ENCODE peak calls at places on chromosomes 13 and 19, in nine cellular contexts. I is colonic mucosa; W is heart left ventricle; X is Peyer's patch; F is PC-3; Z is adrenal gland; S is CD4-positive, CD25-positive, alpha-beta regulatory T cell; U is dorsolateral prefrontal cortex; Y is A549. T is an unnamed sample.

GRCh38 chr13:29165840-29166239 is 345.7 kb downstream of the MTUS2 start:
- DNase-seq in I (no peak), W (no peak), X (no peak), F (no peak), Z (no peak), S (no peak), U (no peak), Y (no peak), T (no peak)

GRCh38 chr13:48749699-48750473 is 96.2 kb downstream of the CYSLTR2 start:
- DNase-seq in I (peak; percentile 71), W (peak; percentile 74), X (peak; percentile 53), F (peak; percentile 98), Z (peak; percentile 97), S (peak; percentile 75), U (peak; percentile 83), Y (peak; percentile 90), T (peak; percentile 95)

GRCh38 chr19:2337329-2337707 is 8.8 kb downstream of the SPPL2B start:
- DNase-seq in I (no peak), W (no peak), X (no peak), F (no peak), Z (peak; percentile 49), S (no peak), U (peak; percentile 75), Y (no peak), T (no peak)

GRCh38 chr13:112877496-112877895 is 91.5 kb upstream of the MCF2L start:
- DNase-seq in I (no peak), W (no peak), X (no peak), F (no peak), Z (no peak), S (no peak), U (peak; percentile 25), Y (no peak), T (no peak)

GRCh38 chr19:48154003-48154402 is 16.1 kb downstream of the LIG1 start:
- DNase-seq in I (no peak), W (no peak), X (no peak), F (no peak), Z (no peak), S (no peak), U (no peak), Y (no peak), T (no peak)

GRCh38 chr13:106138620-106139019 is 396.8 kb downstream of the EFNB2 start:
- DNase-seq in I (no peak), W (no peak), X (no peak), F (no peak), Z (no peak), S (no peak), U (no peak), Y (no peak), T (no peak)

GRCh38 chr13:84962141-84962750 is 837.0 kb downstream of the SLITRK6 start:
- DNase-seq in I (no peak), W (no peak), X (no peak), F (no peak), Z (no peak), S (no peak), U (no peak), Y (no peak), T (no peak)

GRCh38 chr19:53896682-53897081 is 12.4 kb upstream of the CACNG7 start:
- DNase-seq in I (no peak), W (no peak), X (no peak), F (no peak), Z (no peak), S (no peak), U (no peak), Y (no peak), T (no peak)

GRCh38 chr19:53608381-53608780 is 23.4 kb upstream of the DPRX start:
- DNase-seq in I (no peak), W (no peak), X (no peak), F (no peak), Z (no peak), S (no peak), U (no peak), Y (no peak), T (no peak)

GRCh38 chr13:19818223-19818842 is 35.6 kb upstream of the PSPC1 start:
- DNase-seq in I (peak; percentile 42), W (no peak), X (no peak), F (peak; percentile 25), Z (no peak), S (peak; percentile 47), U (no peak), Y (peak; percentile 67), T (no peak)

GRCh38 chr13:37636701-37637100 is 38.1 kb upstream of the POSTN start:
- DNase-seq in I (no peak), W (no peak), X (no peak), F (no peak), Z (no peak), S (no peak), U (no peak), Y (no peak), T (no peak)

GRCh38 chr13:37642201-37642600 is 43.6 kb upstream of the POSTN start:
- DNase-seq in I (no peak), W (no peak), X (no peak), F (no peak), Z (no peak), S (no peak), U (no peak), Y (no peak), T (no peak)

GRCh38 chr13:37645181-37645580 is 46.6 kb upstream of the POSTN start:
- DNase-seq in I (no peak), W (no peak), X (no peak), F (no peak), Z (no peak), S (no peak), U (no peak), Y (no peak), T (no peak)

DNA sequence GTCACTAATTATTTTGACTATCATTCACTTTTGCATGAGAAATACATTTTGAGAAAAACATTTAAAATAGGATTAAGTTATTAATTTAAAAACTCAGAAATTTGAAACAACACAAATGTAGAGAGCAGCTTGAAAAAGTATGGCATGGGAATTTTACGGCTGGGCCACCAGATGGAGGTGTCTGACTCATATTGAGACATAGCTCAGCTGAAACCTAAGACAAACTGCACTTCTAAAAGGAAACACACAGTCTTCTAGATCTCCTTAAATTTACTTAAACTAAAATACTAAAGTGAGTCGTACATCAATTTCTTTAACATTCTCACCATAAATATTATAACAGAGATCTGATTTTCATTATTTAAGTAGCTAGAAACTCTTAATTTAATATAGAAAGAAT is 41.9 kb upstream of the POSTN start:
- DNase-seq in I (no peak), W (no peak), X (no peak), F (peak; percentile 58), Z (no peak), S (no peak), U (no peak), Y (peak; percentile 42), T (peak; percentile 16)
- H3K27ac ChIP-seq in I (no peak overlapping the region), W (no peak overlapping the region), X (no peak overlapping the region), F (no peak overlapping the region), Z (no peak overlapping the region), S (no peak overlapping the region), U (no peak overlapping the region), Y (no peak overlapping the region), T (no peak overlapping the region)

DNA sequence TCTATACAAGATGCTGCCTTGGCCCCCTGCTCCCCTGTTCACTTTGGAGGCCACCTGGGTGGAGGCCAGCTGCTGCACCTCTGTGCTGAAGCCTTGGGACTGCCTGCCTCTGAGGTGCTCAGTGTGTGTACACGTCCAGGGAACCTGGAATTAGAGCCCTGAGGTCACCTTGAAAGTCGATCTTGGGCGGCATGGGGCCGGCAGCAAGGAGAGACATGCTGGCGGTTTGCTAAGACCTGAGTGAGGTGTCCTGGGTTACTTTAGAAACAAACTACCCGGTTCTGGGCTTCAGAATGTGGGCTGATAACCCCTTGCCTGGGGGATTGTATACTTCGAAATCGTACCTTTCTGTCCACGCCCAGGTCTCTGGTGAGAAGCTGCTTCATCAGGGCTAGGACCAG is 25.5 kb downstream of the TSSK6 start:
- DNase-seq in I (no peak), W (no peak), X (no peak), F (no peak), Z (no peak), S (peak; percentile 26), U (no peak), Y (no peak), T (no peak)
- H3K27ac ChIP-seq in I (peak overlapping the region; percentile 71), W (peak overlapping the region; percentile 76), X (peak overlapping the region; percentile 70), F (peak overlapping the region; percentile 76), Z (peak overlapping the region; percentile 64), S (peak overlapping the region; percentile 94), U (peak overlapping the region; percentile 77), Y (peak overlapping the region; percentile 72), T (peak overlapping the region; percentile 92)

GRCh38 chr19:35209646-35210045 is 18.9 kb downstream of the FAM187B start:
- DNase-seq in I (peak; percentile 5), W (no peak), X (no peak), F (no peak), Z (peak; percentile 60), S (no peak), U (no peak), Y (no peak), T (no peak)

GRCh38 chr19:35206855-35207254 is 21.7 kb downstream of the FAM187B start:
- DNase-seq in I (peak; percentile 10), W (peak; percentile 1), X (no peak), F (no peak), Z (no peak), S (no peak), U (no peak), Y (no peak), T (no peak)

GRCh38 chr19:35206379-35206778 is 22.2 kb downstream of the FAM187B start:
- DNase-seq in I (no peak), W (no peak), X (peak; percentile 77), F (no peak), Z (no peak), S (peak; percentile 96), U (no peak), Y (no peak), T (no peak)

GRCh38 chr19:35207391-35207871 is 21.1 kb downstream of the FAM187B start:
- DNase-seq in I (peak; percentile 4), W (peak; percentile 6), X (no peak), F (peak; percentile 19), Z (no peak), S (peak; percentile 69), U (no peak), Y (no peak), T (no peak)

DNA sequence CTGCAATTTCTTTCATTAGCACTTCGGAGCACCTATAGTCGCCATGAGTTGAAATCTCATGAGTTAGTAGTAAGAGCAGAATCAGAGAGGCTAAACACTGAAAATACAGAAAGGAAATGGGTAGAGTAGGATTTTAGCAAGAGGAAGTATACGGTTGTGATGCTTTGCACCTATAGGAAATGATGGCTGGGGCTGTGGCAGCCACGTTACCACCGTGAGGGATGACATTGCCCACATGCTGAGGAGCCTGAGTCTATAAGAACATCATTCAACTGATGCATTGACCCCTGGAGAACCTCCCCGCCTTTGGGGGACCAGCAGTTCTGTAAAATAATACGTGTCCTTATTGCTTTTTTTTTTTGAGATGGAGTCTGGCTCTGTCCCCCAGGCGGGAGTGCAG is 20.4 kb downstream of the FAM187B start:
- DNase-seq in I (peak; percentile 12), W (peak; percentile 2), X (no peak), F (no peak), Z (no peak), S (peak; percentile 49), U (no peak), Y (no peak), T (no peak)
- H3K27ac ChIP-seq in I (no peak overlapping the region), W (no peak overlapping the region), X (no peak overlapping the region), F (no peak overlapping the region), Z (no peak overlapping the region), S (peak overlapping the region; percentile 91), U (no peak overlapping the region), Y (no peak overlapping the region), T (no peak overlapping the region)

DNA sequence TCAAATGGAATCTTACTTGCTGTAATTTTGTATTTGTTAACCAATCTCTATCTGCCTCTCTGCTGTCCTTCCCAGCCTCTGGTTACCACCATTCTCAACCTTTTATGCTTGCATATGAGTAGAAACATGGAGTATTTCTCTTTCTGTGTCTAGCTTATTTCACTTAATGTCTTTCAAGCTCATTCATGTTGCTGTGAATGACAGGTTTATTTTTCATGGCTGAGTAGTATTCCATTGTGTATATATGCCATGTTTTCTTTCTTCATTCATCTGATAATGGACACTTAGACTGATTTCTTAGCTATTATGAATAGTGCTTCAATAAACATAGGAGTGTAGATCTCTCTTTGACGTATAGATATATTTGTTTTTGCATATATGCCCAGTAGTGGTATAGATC is 13.4 kb downstream of the ZNF460 start:
- DNase-seq in I (no peak), W (no peak), X (no peak), F (no peak), Z (no peak), S (no peak), U (no peak), Y (no peak), T (no peak)
- H3K27ac ChIP-seq in I (no peak overlapping the region), W (no peak overlapping the region), X (no peak overlapping the region), F (no peak overlapping the region), Z (no peak overlapping the region), S (no peak overlapping the region), U (no peak overlapping the region), Y (no peak overlapping the region), T (no peak overlapping the region)

T was measured in epithelial cell of prostate.